ENCODE peak calls at places on chromosomes 3 and 15, in five cellular contexts. V is mesenchymal stem cell, O is epithelial cell of esophagus, X is endothelial cell, F is hippocampal formation. D is an unnamed sample.

GRCh38 chr15:60162251-60162650 is 158.1 kb downstream of the FOXB1 start:
- DNase-seq in V (no peak), O (peak; percentile 55), X (no peak), F (no peak), D (no peak)

GRCh38 chr3:82633319-82633718 is 871.9 kb upstream of the GBE1 start:
- DNase-seq in V (no peak), O (no peak), X (no peak), F (no peak), D (no peak)

GRCh38 chr3:67297715-67298475 is 299.8 kb downstream of the KBTBD8 start:
- DNase-seq in V (no peak), O (no peak), X (no peak), F (no peak), D (no peak)

GRCh38 chr3:27171113-27171512 is 198.1 kb downstream of the NEK10 start:
- DNase-seq in V (no peak), O (no peak), X (no peak), F (no peak), D (no peak)

GRCh38 chr15:52383100-52383588 is 87.5 kb upstream of the MYO5C start:
- DNase-seq in V (no peak), O (no peak), X (no peak), F (no peak), D (no peak)

GRCh38 chr3:129441782-129442181 is 1.8 kb downstream of the IFT122 start:
- DNase-seq in V (no peak), O (no peak), X (no peak), F (no peak), D (peak; percentile 25)

GRCh38 chr3:20104167-20104661 is 64.0 kb downstream of the KAT2B start:
- DNase-seq in V (no peak), O (no peak), X (no peak), F (no peak), D (no peak)

GRCh38 chr3:38171622-38172021 is 6.3 kb downstream of the OXSR1 start:
- DNase-seq in V (no peak), O (no peak), X (no peak), F (no peak), D (no peak)

GRCh38 chr15:72784233-72784876 is 797 bp upstream of the ADPGK start:
- DNase-seq in V (peak; percentile 93), O (peak; percentile 81), X (peak; percentile 64), F (peak; percentile 81), D (peak; percentile 60)

GRCh38 chr15:100818927-100819326 is 60.7 kb upstream of the ALDH1A3 start:
- DNase-seq in V (no peak), O (no peak), X (no peak), F (no peak), D (peak; percentile 61)

GRCh38 chr3:129620828-129621605 is 14.5 kb upstream of the PLXND1 start:
- DNase-seq in V (no peak), O (no peak), X (no peak), F (no peak), D (no peak)

GRCh38 chr3:51371943-51372557 is 13.0 kb upstream of the MANF start:
- DNase-seq in V (peak; percentile 74), O (peak; percentile 78), X (peak; percentile 68), F (peak; percentile 11), D (peak; percentile 53)

GRCh38 chr3:143576568-143577270 is 271.5 kb downstream of the SLC9A9 start:
- DNase-seq in V (no peak), O (no peak), X (no peak), F (no peak), D (no peak)

GRCh38 chr3:61682671-61683408 is 121.5 kb downstream of the PTPRG start:
- DNase-seq in V (peak; percentile 2), O (peak; percentile 83), X (no peak), F (no peak), D (no peak)

GRCh38 chr15:92385096-92385495 is 8.6 kb upstream of the ST8SIA2 start:
- DNase-seq in V (peak; percentile 40), O (peak; percentile 55), X (no peak), F (no peak), D (no peak)

GRCh38 chr3:34056951-34057390 is 258.5 kb downstream of the PDCD6IP start:
- DNase-seq in V (peak; percentile 39), O (peak; percentile 6), X (no peak), F (no peak), D (no peak)

GRCh38 chr3:15899438-15899837 is 101.7 kb upstream of the ANKRD28 start:
- DNase-seq in V (peak; percentile 66), O (peak; percentile 31), X (no peak), F (no peak), D (no peak)

GRCh38 chr15:40992825-40993224 is 39.6 kb downstream of the CHAC1 start:
- DNase-seq in V (no peak), O (no peak), X (no peak), F (no peak), D (no peak)

GRCh38 chr3:36219398-36219797 is 160.9 kb upstream of the STAC start:
- DNase-seq in V (peak; percentile 15), O (peak; percentile 51), X (no peak), F (no peak), D (no peak)

GRCh38 chr3:39808467-39809180 is 785 bp upstream of the MYRIP start:
- DNase-seq in V (peak; percentile 3), O (peak; percentile 7), X (peak; percentile 45), F (peak; percentile 35), D (peak; percentile 24)

GRCh38 chr15:39585394-39585841 is 4.5 kb downstream of the THBS1 start:
- DNase-seq in V (peak; percentile 27), O (peak; percentile 31), X (no peak), F (no peak), D (peak; percentile 30)

GRCh38 chr15:100809151-100809550 is 70.5 kb upstream of the ALDH1A3 start:
- DNase-seq in V (no peak), O (peak; percentile 63), X (no peak), F (no peak), D (no peak)

GRCh38 chr15:51649659-51650521 is 27.3 kb upstream of the DMXL2 start:
- DNase-seq in V (peak; percentile 83), O (peak; percentile 84), X (peak; percentile 53), F (peak; percentile 11), D (peak; percentile 53)

GRCh38 chr3:61802772-61803171 is 241.4 kb downstream of the PTPRG start:
- DNase-seq in V (no peak), O (no peak), X (no peak), F (no peak), D (no peak)

GRCh38 chr3:99250821-99251355 is 349.4 kb upstream of the DCBLD2 start:
- DNase-seq in V (peak; percentile 36), O (no peak), X (no peak), F (no peak), D (no peak)